ENCODE peak calls at places on chromosomes 4 and X, in seven cellular contexts. Y, K, O, G, Z, S and L are unnamed samples.

GRCh38 chrX:123983240-123983639 is 21.7 kb downstream of the STAG2 start:
- DNase-seq in Y (no peak), K (no peak), O (no peak), G (no peak), Z (no peak), S (no peak), L (no peak)

GRCh38 chrX:115957862-115958490 is 212.6 kb upstream of the AGTR2 start:
- DNase-seq in Y (no peak), K (no peak), O (no peak), G (no peak), Z (no peak), S (no peak), L (no peak)

GRCh38 chr4:154041595-154042086 is 252.8 kb upstream of the SFRP2 start:
- DNase-seq in Y (no peak), K (no peak), O (no peak), G (no peak), Z (no peak), S (no peak), L (no peak)

GRCh38 chr4:184252136-184253071 is 34.7 kb upstream of the ENPP6 start:
- DNase-seq in Y (no peak), K (no peak), O (no peak), G (no peak), Z (no peak), S (no peak), L (no peak)

GRCh38 chrX:135639066-135639815 is 74.2 kb upstream of the CT45A1 start:
- DNase-seq in Y (no peak), K (no peak), O (no peak), G (no peak), Z (no peak), S (no peak), L (no peak)

GRCh38 chrX:1658083-1658463 is 43.2 kb downstream of the ASMT start:
- DNase-seq in Y (no peak), K (no peak), O (no peak), G (no peak), Z (no peak), S (no peak), L (no peak)

GRCh38 chr4:57612279-57612678 is 502.1 kb upstream of the IGFBP7 start:
- DNase-seq in Y (no peak), K (no peak), O (no peak), G (no peak), Z (no peak), S (no peak), L (no peak)

GRCh38 chr4:89653012-89653411 is 183.9 kb downstream of the SNCA start:
- DNase-seq in Y (no peak), K (no peak), O (no peak), G (no peak), Z (no peak), S (no peak), L (no peak)

GRCh38 chr4:1992468-1993168 is 16.2 kb downstream of the NELFA start:
- DNase-seq in Y (no peak), K (no peak), O (no peak), G (no peak), Z (no peak), S (no peak), L (no peak)

GRCh38 chr4:138199568-138200235 is 42.4 kb downstream of the SLC7A11 start:
- DNase-seq in Y (peak; percentile 54), K (no peak), O (no peak), G (peak; percentile 38), Z (peak; percentile 85), S (no peak), L (peak; percentile 64)

GRCh38 chrX:123878177-123878576 is 18.3 kb downstream of the XIAP start:
- DNase-seq in Y (peak; percentile 38), K (no peak), O (no peak), G (peak; percentile 45), Z (no peak), S (no peak), L (no peak)

GRCh38 chrX:53440631-53441517 is 6.7 kb upstream of the HSD17B10 start:
- DNase-seq in Y (peak; percentile 24), K (peak; percentile 83), O (no peak), G (peak; percentile 65), Z (peak; percentile 48), S (no peak), L (no peak)

GRCh38 chr4:116486401-116486800 is 599.0 kb downstream of the TRAM1L1 start:
- DNase-seq in Y (no peak), K (no peak), O (no peak), G (no peak), Z (no peak), S (no peak), L (no peak)

GRCh38 chr4:169986369-169986768 is 39.8 kb downstream of the MFAP3L start:
- DNase-seq in Y (no peak), K (no peak), O (no peak), G (no peak), Z (no peak), S (no peak), L (no peak)

GRCh38 chr4:48046059-48046458 is 29.5 kb downstream of the NIPAL1 start:
- DNase-seq in Y (no peak), K (no peak), O (no peak), G (no peak), Z (no peak), S (no peak), L (no peak)

GRCh38 chrX:45718676-45719075 is 518.0 kb upstream of the DIPK2B start:
- DNase-seq in Y (no peak), K (no peak), O (no peak), G (no peak), Z (no peak), S (no peak), L (no peak)

GRCh38 chrX:17744896-17745523 is 7.7 kb downstream of the SCML1 start:
- DNase-seq in Y (peak; percentile 27), K (no peak), O (no peak), G (no peak), Z (no peak), S (no peak), L (no peak)

GRCh38 chrX:154696328-154697045 is 43.1 kb upstream of the CTAG2 start:
- DNase-seq in Y (peak; percentile 80), K (peak; percentile 22), O (peak; percentile 39), G (peak; percentile 74), Z (peak; percentile 69), S (no peak), L (no peak)

GRCh38 chr4:8157496-8157895 is 1.1 kb downstream of the ABLIM2 start:
- DNase-seq in Y (no peak), K (peak; percentile 42), O (no peak), G (peak; percentile 35), Z (no peak), S (no peak), L (no peak)

GRCh38 chr4:17787315-17787714 is 5.9 kb upstream of the FAM184B start:
- DNase-seq in Y (peak; percentile 63), K (no peak), O (no peak), G (peak; percentile 57), Z (peak; percentile 30), S (no peak), L (no peak)

GRCh38 chr4:170398228-170398627 is 308.5 kb upstream of the AADAT start:
- DNase-seq in Y (no peak), K (no peak), O (no peak), G (no peak), Z (no peak), S (no peak), L (no peak)

GRCh38 chr4:54232151-54232688 is 3.1 kb downstream of the PDGFRA start:
- DNase-seq in Y (peak; percentile 30), K (no peak), O (no peak), G (no peak), Z (no peak), S (no peak), L (no peak)

GRCh38 chr4:47154816-47155370 is 123.5 kb downstream of the GABRB1 start:
- DNase-seq in Y (no peak), K (no peak), O (no peak), G (no peak), Z (no peak), S (no peak), L (no peak)

GRCh38 chr4:85370400-85371032 is 104.4 kb upstream of the ARHGAP24 start:
- DNase-seq in Y (peak; percentile 65), K (no peak), O (peak; percentile 7), G (peak; percentile 49), Z (peak; percentile 4), S (no peak), L (peak; percentile 1)

GRCh38 chr4:23818097-23818648 is 71.7 kb downstream of the PPARGC1A start:
- DNase-seq in Y (no peak), K (no peak), O (no peak), G (no peak), Z (no peak), S (no peak), L (no peak)

GRCh38 chr4:127708985-127709384 is 21.2 kb upstream of the SLC25A31 start:
- DNase-seq in Y (peak; percentile 87), K (peak; percentile 32), O (no peak), G (peak; percentile 89), Z (peak; percentile 93), S (no peak), L (peak; percentile 97)

GRCh38 chrX:123976671-123977316 is 15.3 kb downstream of the STAG2 start:
- DNase-seq in Y (peak; percentile 66), K (no peak), O (no peak), G (peak; percentile 68), Z (peak; percentile 20), S (no peak), L (no peak)

GRCh38 chrX:2500681-2501151 is at the start of the genes DHRSX and ZBED1:
- DNase-seq in Y (no peak), K (no peak), O (no peak), G (peak; percentile 21), Z (peak; percentile 27), S (no peak), L (no peak)

GRCh38 chr4:17030543-17030942 is 132.1 kb upstream of the LDB2 start:
- DNase-seq in Y (peak; percentile 87), K (peak; percentile 41), O (peak; percentile 57), G (peak; percentile 95), Z (peak; percentile 69), S (no peak), L (no peak)

GRCh38 chr4:74969507-74970474 is 36.9 kb downstream of the PARM1 start:
- DNase-seq in Y (no peak), K (peak; percentile 26), O (no peak), G (no peak), Z (no peak), S (no peak), L (no peak)